ENCODE peak calls at places on chromosome 12, in six cellular contexts. M is AG10803, C is tibial artery, A is pancreas, E is astrocyte of the spinal cord, J is mammary epithelial cell. B is an unnamed sample.

GRCh38 chr12:121789800-121790748 is 3.4 kb downstream of the RHOF start:
- DNase-seq in M (no peak), J (no peak), A (peak; percentile 58), C (peak; percentile 61), E (no peak), B (no peak)

GRCh38 chr12:94622475-94622874 is 27.9 kb downstream of the TMCC3 start:
- DNase-seq in C (no peak), E (peak; percentile 13), M (no peak), J (peak; percentile 80), A (no peak), B (no peak)

GRCh38 chr12:121400332-121401139 is 618 bp downstream of the RNF34 start:
- DNase-seq in J (peak; percentile 78), E (peak; percentile 24), M (peak; percentile 17), A (peak; percentile 72), C (peak; percentile 23), B (no peak)

GRCh38 chr12:60173213-60174170 is 577.7 kb downstream of the SLC16A7 start:
- DNase-seq in M (no peak), A (no peak), E (no peak), J (no peak), C (no peak), B (no peak)

GRCh38 chr12:67155863-67156262 is 113.3 kb upstream of the CAND1 start:
- DNase-seq in C (no peak), M (peak; percentile 8), J (peak; percentile 77), A (no peak), E (peak; percentile 4), B (no peak)

GRCh38 chr12:77925536-77926108 is 94.9 kb downstream of the NAV3 start:
- DNase-seq in E (peak; percentile 97), C (peak; percentile 61), A (peak; percentile 56), M (peak; percentile 99), J (peak; percentile 77), B (peak; percentile 96)

GRCh38 chr12:58847876-58848600 is 72.3 kb downstream of the LRIG3 start:
- DNase-seq in J (peak; percentile 45), E (no peak), M (no peak), C (no peak), A (no peak), B (no peak)

GRCh38 chr12:96514328-96514727 is 25.0 kb downstream of the CFAP54 start:
- DNase-seq in E (peak; percentile 25), C (no peak), A (no peak), J (no peak), M (peak; percentile 39), B (no peak)

GRCh38 chr12:106058256-106059182 is 80.2 kb downstream of the NUAK1 start:
- DNase-seq in J (peak; percentile 64), E (peak; percentile 43), C (no peak), A (no peak), M (peak; percentile 82), B (no peak)

GRCh38 chr12:120573560-120573959 is 7.6 kb downstream of the POP5 start:
- DNase-seq in A (no peak), J (no peak), E (no peak), C (no peak), M (no peak), B (no peak)

GRCh38 chr12:44000309-44000952 is 164.6 kb downstream of the TMEM117 start:
- DNase-seq in J (peak; percentile 72), E (peak; percentile 6), M (peak; percentile 55), A (no peak), C (no peak), B (peak; percentile 46)

GRCh38 chr12:94380507-94380906 is 79.2 kb downstream of the CEP83 start:
- DNase-seq in J (no peak), A (no peak), E (no peak), M (no peak), C (no peak), B (no peak)

GRCh38 chr12:117522559-117522958 is 161.1 kb upstream of the NOS1 start:
- DNase-seq in J (no peak), C (no peak), M (peak; percentile 42), A (no peak), E (no peak), B (no peak)

GRCh38 chr12:1811281-1811947 is 9.0 kb upstream of the LRTM2 start:
- DNase-seq in E (peak; percentile 32), J (no peak), A (no peak), M (no peak), C (no peak), B (no peak)

GRCh38 chr12:101829639-101830390 is 944 bp downstream of the GNPTAB start:
- DNase-seq in M (no peak), C (no peak), J (no peak), E (peak; percentile 20), A (no peak), B (no peak)

GRCh38 chr12:15157200-15157599 is 64.0 kb downstream of the RERG start:
- DNase-seq in E (no peak), J (no peak), M (no peak), A (no peak), C (no peak), B (no peak)

GRCh38 chr12:67161322-67161918 is 107.7 kb upstream of the CAND1 start:
- DNase-seq in A (no peak), J (peak; percentile 38), C (no peak), M (peak; percentile 44), E (peak; percentile 27), B (peak; percentile 6)

GRCh38 chr12:1338483-1339177 is 255.8 kb downstream of the FBXL14 start:
- DNase-seq in A (no peak), M (no peak), C (no peak), J (no peak), E (no peak), B (no peak)

GRCh38 chr12:80129895-80130535 is 30.7 kb downstream of the OTOGL start:
- DNase-seq in E (no peak), C (no peak), J (no peak), M (peak; percentile 84), A (no peak), B (no peak)

GRCh38 chr12:7681535-7681934 is 14.0 kb downstream of the GDF3 start:
- DNase-seq in M (no peak), A (no peak), E (no peak), C (no peak), J (no peak), B (no peak)

GRCh38 chr12:5440973-5441372 is 9.1 kb downstream of the NTF3 start:
- DNase-seq in A (no peak), J (no peak), C (no peak), M (no peak), E (no peak), B (no peak)

GRCh38 chr12:5441497-5442236 is 9.8 kb downstream of the NTF3 start:
- DNase-seq in M (peak; percentile 95), J (peak; percentile 13), E (peak; percentile 50), C (no peak), A (no peak), B (no peak)

GRCh38 chr12:5439788-5440300 is 7.9 kb downstream of the NTF3 start:
- DNase-seq in E (no peak), M (no peak), C (no peak), A (no peak), J (no peak), B (no peak)

GRCh38 chr12:5444520-5444919 is 12.6 kb downstream of the NTF3 start:
- DNase-seq in E (no peak), M (no peak), C (no peak), J (no peak), A (no peak), B (no peak)

GRCh38 chr12:5442251-5443006 is 10.5 kb downstream of the NTF3 start:
- DNase-seq in C (no peak), M (peak; percentile 75), E (peak; percentile 58), A (no peak), J (peak; percentile 43), B (no peak)
- TF ChIP-seq CTCF in C (peak; percentile 60), M (peak; percentile 72), E (peak; percentile 70), A (peak; percentile 33), J (peak; percentile 87), B (peak; percentile 57)

GRCh38 chr12:64779349-64779974 is 20.3 kb upstream of the GNS start:
- DNase-seq in C (no peak), E (no peak), A (no peak), J (no peak), M (no peak), B (no peak)
- H3K4me3 ChIP-seq in C (no peak overlapping the region), E (no peak overlapping the region), A (peak overlapping the region; percentile 92), J (no peak overlapping the region), M (no peak overlapping the region), B (no peak overlapping the region)

GRCh38 chr12:130827432-130827831 is 11.6 kb downstream of the STX2 start:
- DNase-seq in C (no peak), E (no peak), M (peak; percentile 39), J (no peak), A (no peak), B (no peak)

GRCh38 chr12:130825771-130826150 is 13.3 kb downstream of the STX2 start:
- DNase-seq in E (no peak), J (no peak), C (no peak), M (no peak), A (no peak), B (no peak)

GRCh38 chr12:130829391-130830245 is 9.4 kb downstream of the STX2 start:
- DNase-seq in E (no peak), C (no peak), A (no peak), J (no peak), M (no peak), B (no peak)

GRCh38 chr12:130828895-130829294 is 10.2 kb downstream of the STX2 start:
- DNase-seq in M (no peak), J (no peak), A (no peak), C (no peak), E (no peak), B (no peak)

GRCh38 chr12:130826151-130826801 is 12.8 kb downstream of the STX2 start:
- DNase-seq in C (peak; percentile 37), M (peak; percentile 73), E (peak; percentile 39), A (peak; percentile 71), J (peak; percentile 6), B (no peak)
- TF ChIP-seq CTCF in C (peak; percentile 40), M (peak; percentile 57), E (peak; percentile 69), A (peak; percentile 44), J (peak; percentile 42), B (peak; percentile 69)

GRCh38 chr12:27868165-27868564 is 88.1 kb upstream of the MANSC4 start:
- DNase-seq in A (no peak), M (peak; percentile 95), C (no peak), J (peak; percentile 47), E (peak; percentile 88), B (peak; percentile 88)
- H3K4me3 ChIP-seq in A (no peak overlapping the region), M (no peak overlapping the region), C (no peak overlapping the region), J (no peak overlapping the region), E (no peak overlapping the region), B (no peak overlapping the region)

B was measured in HFF-Myc.